ENCODE peak calls at places on chromosome 20, in seven cellular contexts. One of them, this sample, is unnamed.

GRCh38 chr20:61765081-61765870 is 300.4 kb downstream of the TAF4 start:
- DNase-seq in AG10803: no peak
- DNase-seq in brain microvascular endothelial cell: no peak
- DNase-seq in CD8-positive, alpha-beta T cell: no peak
- DNase-seq in adrenal gland: no peak
- DNase-seq in A673: no peak
- DNase-seq in foreskin fibroblast: no peak
- DNase-seq in this sample: no peak

GRCh38 chr20:5128886-5129285 is 2.1 kb downstream of the CDS2 start:
- DNase-seq in AG10803: no peak
- DNase-seq in brain microvascular endothelial cell: no peak
- DNase-seq in CD8-positive, alpha-beta T cell: no peak
- DNase-seq in adrenal gland: no peak
- DNase-seq in A673: no peak
- DNase-seq in foreskin fibroblast: no peak
- DNase-seq in this sample: no peak

GRCh38 chr20:57381596-57382503 is 9.3 kb upstream of the RBM38 start:
- DNase-seq in AG10803: peak
- DNase-seq in brain microvascular endothelial cell: peak
- DNase-seq in CD8-positive, alpha-beta T cell: peak
- DNase-seq in adrenal gland: peak
- DNase-seq in A673: peak
- DNase-seq in foreskin fibroblast: peak
- DNase-seq in this sample: peak

GRCh38 chr20:63530788-63531160 is 6.4 kb downstream of the PTK6 start:
- DNase-seq in AG10803: no peak
- DNase-seq in brain microvascular endothelial cell: no peak
- DNase-seq in CD8-positive, alpha-beta T cell: no peak
- DNase-seq in adrenal gland: no peak
- DNase-seq in A673: no peak
- DNase-seq in foreskin fibroblast: no peak
- DNase-seq in this sample: peak

GRCh38 chr20:59010995-59011873 is 4.2 kb upstream of the CTSZ start:
- DNase-seq in AG10803: peak
- DNase-seq in brain microvascular endothelial cell: peak
- DNase-seq in CD8-positive, alpha-beta T cell: no peak
- DNase-seq in adrenal gland: peak
- DNase-seq in A673: no peak
- DNase-seq in foreskin fibroblast: peak
- DNase-seq in this sample: no peak

GRCh38 chr20:32574296-32575226 is 10.6 kb downstream of the NOL4L start:
- DNase-seq in AG10803: peak
- DNase-seq in brain microvascular endothelial cell: peak
- DNase-seq in CD8-positive, alpha-beta T cell: no peak
- DNase-seq in adrenal gland: peak
- DNase-seq in A673: peak
- DNase-seq in foreskin fibroblast: peak
- DNase-seq in this sample: no peak

GRCh38 chr20:33731693-33732165 is at the start of gene ZNF341:
- DNase-seq in AG10803: no peak
- DNase-seq in brain microvascular endothelial cell: peak
- DNase-seq in CD8-positive, alpha-beta T cell: peak
- DNase-seq in adrenal gland: peak
- DNase-seq in A673: peak
- DNase-seq in foreskin fibroblast: no peak
- DNase-seq in this sample: peak

GRCh38 chr20:14414560-14414959 is 77.1 kb upstream of the FLRT3 start:
- DNase-seq in AG10803: no peak
- DNase-seq in brain microvascular endothelial cell: no peak
- DNase-seq in CD8-positive, alpha-beta T cell: no peak
- DNase-seq in adrenal gland: no peak
- DNase-seq in A673: no peak
- DNase-seq in foreskin fibroblast: no peak
- DNase-seq in this sample: no peak

GRCh38 chr20:63854766-63855362 is 6.4 kb upstream of the ABHD16B start:
- DNase-seq in AG10803: no peak
- DNase-seq in brain microvascular endothelial cell: no peak
- DNase-seq in CD8-positive, alpha-beta T cell: no peak
- DNase-seq in adrenal gland: no peak
- DNase-seq in A673: no peak
- DNase-seq in foreskin fibroblast: peak
- DNase-seq in this sample: no peak

GRCh38 chr20:11810316-11811130 is 107.2 kb upstream of the BTBD3 start:
- DNase-seq in AG10803: peak
- DNase-seq in brain microvascular endothelial cell: no peak
- DNase-seq in CD8-positive, alpha-beta T cell: no peak
- DNase-seq in adrenal gland: no peak
- DNase-seq in A673: peak
- DNase-seq in foreskin fibroblast: peak
- DNase-seq in this sample: no peak

GRCh38 chr20:43316271-43316670 is 126.6 kb upstream of the PTPRT start:
- DNase-seq in AG10803: no peak
- DNase-seq in brain microvascular endothelial cell: no peak
- DNase-seq in CD8-positive, alpha-beta T cell: no peak
- DNase-seq in adrenal gland: no peak
- DNase-seq in A673: no peak
- DNase-seq in foreskin fibroblast: no peak
- DNase-seq in this sample: no peak

GRCh38 chr20:10671850-10672578 is 1.8 kb downstream of the JAG1 start:
- DNase-seq in AG10803: peak
- DNase-seq in brain microvascular endothelial cell: no peak
- DNase-seq in CD8-positive, alpha-beta T cell: no peak
- DNase-seq in adrenal gland: peak
- DNase-seq in A673: peak
- DNase-seq in foreskin fibroblast: peak
- DNase-seq in this sample: peak

GRCh38 chr20:32537657-32538525 is 47.2 kb downstream of the NOL4L start:
- DNase-seq in AG10803: no peak
- DNase-seq in brain microvascular endothelial cell: no peak
- DNase-seq in CD8-positive, alpha-beta T cell: no peak
- DNase-seq in adrenal gland: no peak
- DNase-seq in A673: no peak
- DNase-seq in foreskin fibroblast: no peak
- DNase-seq in this sample: no peak

GRCh38 chr20:53595018-53595378 is 1.4 kb upstream of the ZNF217 start:
- DNase-seq in AG10803: no peak
- DNase-seq in brain microvascular endothelial cell: no peak
- DNase-seq in CD8-positive, alpha-beta T cell: no peak
- DNase-seq in adrenal gland: no peak
- DNase-seq in A673: no peak
- DNase-seq in foreskin fibroblast: no peak
- DNase-seq in this sample: no peak

GRCh38 chr20:3749689-3750639 is 17.5 kb downstream of the HSPA12B start:
- DNase-seq in AG10803: no peak
- DNase-seq in brain microvascular endothelial cell: no peak
- DNase-seq in CD8-positive, alpha-beta T cell: no peak
- DNase-seq in adrenal gland: no peak
- DNase-seq in A673: peak
- DNase-seq in foreskin fibroblast: no peak
- DNase-seq in this sample: no peak

GRCh38 chr20:61454053-61454452 is 202.0 kb downstream of the CDH4 start:
- DNase-seq in AG10803: no peak
- DNase-seq in brain microvascular endothelial cell: no peak
- DNase-seq in CD8-positive, alpha-beta T cell: no peak
- DNase-seq in adrenal gland: no peak
- DNase-seq in A673: no peak
- DNase-seq in foreskin fibroblast: no peak
- DNase-seq in this sample: no peak

GRCh38 chr20:4449977-4450715 is 271.6 kb upstream of the PRND start:
- DNase-seq in AG10803: peak
- DNase-seq in brain microvascular endothelial cell: peak
- DNase-seq in CD8-positive, alpha-beta T cell: no peak
- DNase-seq in adrenal gland: no peak
- DNase-seq in A673: peak
- DNase-seq in foreskin fibroblast: peak
- DNase-seq in this sample: no peak

GRCh38 chr20:14495066-14495465 is 157.7 kb upstream of the FLRT3 start:
- DNase-seq in AG10803: no peak
- DNase-seq in brain microvascular endothelial cell: no peak
- DNase-seq in CD8-positive, alpha-beta T cell: no peak
- DNase-seq in adrenal gland: no peak
- DNase-seq in A673: no peak
- DNase-seq in foreskin fibroblast: no peak
- DNase-seq in this sample: no peak

GRCh38 chr20:29741894-29742698 is 1515.4 kb upstream of the DEFB115 start:
- DNase-seq in AG10803: no peak
- DNase-seq in brain microvascular endothelial cell: no peak
- DNase-seq in CD8-positive, alpha-beta T cell: no peak
- DNase-seq in adrenal gland: no peak
- DNase-seq in A673: no peak
- DNase-seq in foreskin fibroblast: no peak
- DNase-seq in this sample: no peak

GRCh38 chr20:8518878-8519277 is 386.8 kb downstream of the PLCB1 start:
- DNase-seq in AG10803: no peak
- DNase-seq in brain microvascular endothelial cell: no peak
- DNase-seq in CD8-positive, alpha-beta T cell: no peak
- DNase-seq in adrenal gland: no peak
- DNase-seq in A673: no peak
- DNase-seq in foreskin fibroblast: no peak
- DNase-seq in this sample: no peak

GRCh38 chr20:53829086-53829703 is 235.6 kb upstream of the ZNF217 start:
- DNase-seq in AG10803: peak
- DNase-seq in brain microvascular endothelial cell: peak
- DNase-seq in CD8-positive, alpha-beta T cell: no peak
- DNase-seq in adrenal gland: no peak
- DNase-seq in A673: peak
- DNase-seq in foreskin fibroblast: peak
- DNase-seq in this sample: no peak

GRCh38 chr20:9417665-9418064 is 96.7 kb upstream of the LAMP5 start:
- DNase-seq in AG10803: peak
- DNase-seq in brain microvascular endothelial cell: no peak
- DNase-seq in CD8-positive, alpha-beta T cell: no peak
- DNase-seq in adrenal gland: no peak
- DNase-seq in A673: no peak
- DNase-seq in foreskin fibroblast: peak
- DNase-seq in this sample: no peak

GRCh38 chr20:43287637-43288036 is 97.9 kb upstream of the PTPRT start:
- DNase-seq in AG10803: no peak
- DNase-seq in brain microvascular endothelial cell: no peak
- DNase-seq in CD8-positive, alpha-beta T cell: no peak
- DNase-seq in adrenal gland: no peak
- DNase-seq in A673: no peak
- DNase-seq in foreskin fibroblast: no peak
- DNase-seq in this sample: no peak

DNA sequence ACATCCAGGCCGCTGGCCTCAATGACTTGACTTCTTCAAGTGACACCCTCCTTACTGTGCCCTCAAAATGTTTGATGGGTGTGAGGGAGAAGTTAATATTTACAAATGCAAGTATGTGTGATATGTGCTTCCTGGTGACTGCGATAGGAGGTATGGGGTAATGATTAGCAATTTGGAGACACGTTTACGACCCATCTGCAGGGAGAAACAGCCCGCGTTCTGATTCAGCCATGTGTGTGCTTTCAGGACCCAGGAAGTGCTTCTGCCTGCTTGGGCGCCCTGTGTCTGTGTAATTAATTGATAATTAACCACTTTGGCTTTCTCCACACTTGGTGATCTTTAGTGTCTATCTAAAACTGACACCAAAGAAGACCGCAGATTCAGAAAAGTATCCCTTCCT is 25.0 kb downstream of the SIRPA start:
- DNase-seq in AG10803: peak
- DNase-seq in brain microvascular endothelial cell: no peak
- DNase-seq in CD8-positive, alpha-beta T cell: no peak
- DNase-seq in adrenal gland: no peak
- DNase-seq in A673: no peak
- DNase-seq in foreskin fibroblast: no peak
- DNase-seq in this sample: peak
- H3K4me3 ChIP-seq in AG10803: no peak
- H3K4me3 ChIP-seq in brain microvascular endothelial cell: no peak
- H3K4me3 ChIP-seq in CD8-positive, alpha-beta T cell: no peak
- H3K4me3 ChIP-seq in adrenal gland: no peak
- H3K4me3 ChIP-seq in A673: no peak
- H3K4me3 ChIP-seq in foreskin fibroblast: no peak
- H3K4me3 ChIP-seq in this sample: no peak

GRCh38 chr20:51712501-51713212 is 55.5 kb downstream of the ATP9A start:
- DNase-seq in AG10803: peak
- DNase-seq in brain microvascular endothelial cell: peak
- DNase-seq in CD8-positive, alpha-beta T cell: no peak
- DNase-seq in adrenal gland: peak
- DNase-seq in A673: peak
- DNase-seq in foreskin fibroblast: peak
- DNase-seq in this sample: no peak
- TF ChIP-seq CTCF in AG10803: peak
- TF ChIP-seq CTCF in brain microvascular endothelial cell: peak
- TF ChIP-seq CTCF in CD8-positive, alpha-beta T cell: no peak
- TF ChIP-seq CTCF in adrenal gland: peak
- TF ChIP-seq CTCF in A673: peak
- TF ChIP-seq CTCF in foreskin fibroblast: peak
- TF ChIP-seq CTCF in this sample: peak

DNA sequence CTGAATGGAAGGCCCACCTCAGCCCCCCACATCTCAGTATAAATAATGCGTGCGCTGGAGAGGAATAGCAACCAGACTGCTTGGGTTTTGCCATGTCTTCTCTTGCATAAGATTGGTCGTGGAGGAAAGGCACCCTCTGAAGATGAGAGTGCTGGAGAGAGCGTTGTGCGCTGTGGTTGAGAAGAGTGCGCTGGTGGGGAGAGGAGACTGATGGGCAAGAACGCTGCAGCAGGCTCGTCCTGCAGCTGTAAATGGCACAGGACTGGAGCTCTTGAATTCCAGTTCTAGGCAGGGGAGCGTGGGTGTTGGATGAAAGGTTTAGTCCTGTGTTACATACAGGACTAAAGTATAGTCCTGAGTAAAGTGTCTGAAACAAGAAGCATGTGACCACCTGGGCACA is 51.5 kb downstream of the RPRD1B start:
- DNase-seq in AG10803: no peak
- DNase-seq in brain microvascular endothelial cell: no peak
- DNase-seq in CD8-positive, alpha-beta T cell: no peak
- DNase-seq in adrenal gland: no peak
- DNase-seq in A673: no peak
- DNase-seq in foreskin fibroblast: no peak
- DNase-seq in this sample: no peak
- H3K4me3 ChIP-seq in AG10803: no peak
- H3K4me3 ChIP-seq in brain microvascular endothelial cell: no peak
- H3K4me3 ChIP-seq in CD8-positive, alpha-beta T cell: no peak
- H3K4me3 ChIP-seq in adrenal gland: no peak
- H3K4me3 ChIP-seq in A673: no peak
- H3K4me3 ChIP-seq in foreskin fibroblast: no peak
- H3K4me3 ChIP-seq in this sample: no peak

GRCh38 chr20:45293041-45294002 is 13.3 kb upstream of the RBPJL start:
- DNase-seq in AG10803: peak
- DNase-seq in brain microvascular endothelial cell: peak
- DNase-seq in CD8-positive, alpha-beta T cell: peak
- DNase-seq in adrenal gland: peak
- DNase-seq in A673: peak
- DNase-seq in foreskin fibroblast: peak
- DNase-seq in this sample: peak

GRCh38 chr20:45294659-45295058 is 12.0 kb upstream of the RBPJL start:
- DNase-seq in AG10803: no peak
- DNase-seq in brain microvascular endothelial cell: no peak
- DNase-seq in CD8-positive, alpha-beta T cell: no peak
- DNase-seq in adrenal gland: no peak
- DNase-seq in A673: no peak
- DNase-seq in foreskin fibroblast: no peak
- DNase-seq in this sample: no peak

GRCh38 chr20:45291526-45291925 is 15.1 kb upstream of the RBPJL start:
- DNase-seq in AG10803: no peak
- DNase-seq in brain microvascular endothelial cell: no peak
- DNase-seq in CD8-positive, alpha-beta T cell: no peak
- DNase-seq in adrenal gland: no peak
- DNase-seq in A673: no peak
- DNase-seq in foreskin fibroblast: no peak
- DNase-seq in this sample: no peak

GRCh38 chr20:45292343-45292742 is 14.3 kb upstream of the RBPJL start:
- DNase-seq in AG10803: no peak
- DNase-seq in brain microvascular endothelial cell: no peak
- DNase-seq in CD8-positive, alpha-beta T cell: no peak
- DNase-seq in adrenal gland: no peak
- DNase-seq in A673: no peak
- DNase-seq in foreskin fibroblast: no peak
- DNase-seq in this sample: no peak

GRCh38 chr20:45294003-45294368 is 12.7 kb upstream of the RBPJL start:
- DNase-seq in AG10803: no peak
- DNase-seq in brain microvascular endothelial cell: no peak
- DNase-seq in CD8-positive, alpha-beta T cell: no peak
- DNase-seq in adrenal gland: no peak
- DNase-seq in A673: no peak
- DNase-seq in foreskin fibroblast: no peak
- DNase-seq in this sample: no peak
- TF ChIP-seq CTCF in AG10803: no peak
- TF ChIP-seq CTCF in brain microvascular endothelial cell: no peak
- TF ChIP-seq CTCF in CD8-positive, alpha-beta T cell: peak
- TF ChIP-seq CTCF in adrenal gland: no peak
- TF ChIP-seq CTCF in A673: no peak
- TF ChIP-seq CTCF in foreskin fibroblast: no peak
- TF ChIP-seq CTCF in this sample: no peak

This sample was measured in colonic mucosa.